ENCODE peak calls at places on chromosomes 2 and 18, in seven cellular contexts. J is kidney epithelial cell, N is astrocyte of the spinal cord, U is fibroblast of lung, W is thyroid gland, A is HFF-Myc, O is GM12865. T is an unnamed sample.

GRCh38 chr18:72091369-72091768 is 452.8 kb downstream of the CBLN2 start:
- DNase-seq in J (no peak), U (no peak), N (no peak), A (no peak), W (no peak), O (no peak), T (no peak)

GRCh38 chr2:144830543-144830942 is 310.6 kb upstream of the ZEB2 start:
- DNase-seq in W (no peak), N (no peak), J (no peak), O (no peak), A (no peak), U (no peak), T (peak)

GRCh38 chr2:191838526-191838925 is 8.4 kb downstream of the CAVIN2 start:
- DNase-seq in U (no peak), J (no peak), A (no peak), O (no peak), W (no peak), N (no peak), T (no peak)

GRCh38 chr2:106575955-106576354 is 88.8 kb downstream of the CD8B2 start:
- DNase-seq in N (peak), A (peak), O (no peak), J (peak), U (peak), W (peak), T (peak)

GRCh38 chr2:8525582-8526402 is 156.1 kb upstream of the ID2 start:
- DNase-seq in O (peak), J (peak), U (peak), W (peak), N (peak), A (no peak), T (no peak)

GRCh38 chr2:128581849-128582244 is 263.2 kb upstream of the HS6ST1 start:
- DNase-seq in W (no peak), O (no peak), A (no peak), U (no peak), J (no peak), N (no peak), T (no peak)

GRCh38 chr2:238024986-238025385 is 35.8 kb upstream of the SCLY start:
- DNase-seq in W (peak), O (no peak), A (peak), N (peak), J (no peak), U (peak), T (peak)

GRCh38 chr18:58407263-58407648 is 221.6 kb downstream of the ALPK2 start:
- DNase-seq in U (no peak), N (no peak), W (no peak), A (no peak), O (no peak), J (no peak), T (no peak)

GRCh38 chr2:238928520-238929241 is 80.8 kb downstream of the TWIST2 start:
- DNase-seq in O (no peak), A (no peak), N (no peak), J (no peak), U (no peak), W (no peak), T (no peak)

GRCh38 chr18:50203801-50204604 is 9.1 kb upstream of the MYO5B start:
- DNase-seq in J (no peak), O (peak), W (peak), N (peak), U (peak), A (no peak), T (no peak)

GRCh38 chr2:128868686-128869551 is 550.3 kb upstream of the HS6ST1 start:
- DNase-seq in O (no peak), U (no peak), A (no peak), N (peak), J (no peak), W (no peak), T (no peak)

GRCh38 chr2:134372141-134372540 is 118.3 kb downstream of the MGAT5 start:
- DNase-seq in N (peak), W (no peak), U (no peak), O (no peak), A (no peak), J (no peak), T (no peak)

GRCh38 chr2:11155326-11156059 is at the start of gene SLC66A3:
- DNase-seq in W (peak), J (peak), N (peak), A (peak), U (peak), O (peak), T (no peak)

GRCh38 chr2:119483395-119483753 is 40.9 kb downstream of the SCTR start:
- DNase-seq in W (no peak), A (no peak), J (no peak), U (no peak), N (no peak), O (no peak), T (no peak)
- H3K4me3 ChIP-seq in W (no peak), A (no peak), J (no peak), U (no peak), N (no peak), O (no peak), T (no peak)

DNA sequence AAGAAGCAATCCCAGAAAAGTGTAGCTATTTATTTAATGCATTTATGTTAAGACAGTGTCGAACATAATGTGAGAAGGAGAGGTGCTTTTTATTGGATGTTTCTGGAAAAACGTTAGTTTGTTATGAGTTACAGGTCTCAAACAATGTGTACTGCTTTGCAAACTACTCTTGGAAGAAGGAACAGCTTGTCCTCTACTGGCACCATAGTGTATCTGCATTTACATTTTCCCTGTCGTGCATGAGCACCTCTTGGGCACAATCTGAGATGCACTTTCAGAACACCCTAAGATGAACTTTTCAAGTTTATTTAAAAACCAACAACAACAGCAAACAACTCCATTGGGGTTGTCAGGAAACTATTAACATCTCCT is 22.8 kb downstream of the CCNYL1 start:
- DNase-seq in J (no peak), W (no peak), O (peak), U (peak), A (no peak), N (peak), T (no peak)
- TF ChIP-seq CTCF in J (peak), W (peak), O (peak), U (peak), A (peak), N (peak), T (peak)

GRCh38 chr2:172380436-172381274 is 46.7 kb upstream of the ITGA6 start:
- DNase-seq in W (peak), A (no peak), U (peak), J (no peak), O (no peak), N (peak), T (no peak)
- H3K4me3 ChIP-seq in W (no peak), A (no peak), U (no peak), J (no peak), O (no peak), N (no peak), T (no peak)

GRCh38 chr18:10442551-10442971 is 11.9 kb upstream of the APCDD1 start:
- DNase-seq in U (peak), O (no peak), A (no peak), J (no peak), W (no peak), N (no peak), T (no peak)
- TF ChIP-seq CTCF in U (peak), O (no peak), A (no peak), J (no peak), W (no peak), N (peak), T (peak)

GRCh38 chr2:216108967-216109921 is at the start of gene XRCC5:
- DNase-seq in O (peak), A (peak), N (peak), J (peak), W (peak), U (peak), T (peak)

GRCh38 chr2:216107320-216107719 is 1.8 kb upstream of the XRCC5 start:
- DNase-seq in J (no peak), A (no peak), W (no peak), N (no peak), O (no peak), U (no peak), T (no peak)

GRCh38 chr2:216107760-216108159 is 1.4 kb upstream of the XRCC5 start:
- DNase-seq in U (no peak), J (no peak), A (no peak), N (no peak), O (no peak), W (no peak), T (no peak)

GRCh38 chr2:216109962-216110614 is 940 bp downstream of the XRCC5 start:
- DNase-seq in J (no peak), A (no peak), U (peak), N (peak), W (no peak), O (peak), T (no peak)

DNA sequence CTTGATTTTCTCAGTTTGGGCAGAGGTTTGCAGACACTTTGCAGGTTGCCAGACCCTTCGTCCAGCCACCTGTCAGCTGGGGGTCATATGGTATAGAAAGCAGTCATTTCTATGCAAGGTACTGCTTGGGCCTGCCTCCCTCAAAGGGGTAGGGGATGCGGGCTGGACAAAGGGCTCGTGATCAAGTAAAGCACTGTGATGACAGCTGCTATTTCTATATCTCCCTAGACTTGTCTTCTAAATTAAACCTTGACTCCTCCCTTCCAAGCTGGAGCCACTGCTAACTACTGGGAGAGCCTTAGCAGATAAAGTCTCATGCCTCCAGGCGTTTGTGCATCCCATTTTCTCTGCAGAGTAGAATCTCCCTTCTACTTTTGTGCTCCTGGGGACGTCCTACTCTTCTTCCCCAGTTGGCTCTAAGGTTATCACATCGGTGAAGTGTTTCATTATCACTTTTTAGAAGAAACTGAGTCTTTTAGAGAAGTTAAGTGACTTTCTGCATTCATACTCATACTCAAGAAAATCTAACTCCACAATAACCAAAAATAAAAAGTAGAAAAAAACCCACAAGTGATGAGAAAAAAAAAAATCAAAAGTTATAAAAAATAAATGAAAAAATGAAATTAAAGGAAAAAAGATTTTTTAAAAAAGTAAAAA is 710 bp upstream of the XRCC5 start:
- DNase-seq in A (no peak), N (peak), J (no peak), O (no peak), U (no peak), W (no peak), T (no peak)
- H3K4me3 ChIP-seq in A (peak), N (peak), J (peak), O (peak), U (peak), W (no peak), T (peak)

DNA sequence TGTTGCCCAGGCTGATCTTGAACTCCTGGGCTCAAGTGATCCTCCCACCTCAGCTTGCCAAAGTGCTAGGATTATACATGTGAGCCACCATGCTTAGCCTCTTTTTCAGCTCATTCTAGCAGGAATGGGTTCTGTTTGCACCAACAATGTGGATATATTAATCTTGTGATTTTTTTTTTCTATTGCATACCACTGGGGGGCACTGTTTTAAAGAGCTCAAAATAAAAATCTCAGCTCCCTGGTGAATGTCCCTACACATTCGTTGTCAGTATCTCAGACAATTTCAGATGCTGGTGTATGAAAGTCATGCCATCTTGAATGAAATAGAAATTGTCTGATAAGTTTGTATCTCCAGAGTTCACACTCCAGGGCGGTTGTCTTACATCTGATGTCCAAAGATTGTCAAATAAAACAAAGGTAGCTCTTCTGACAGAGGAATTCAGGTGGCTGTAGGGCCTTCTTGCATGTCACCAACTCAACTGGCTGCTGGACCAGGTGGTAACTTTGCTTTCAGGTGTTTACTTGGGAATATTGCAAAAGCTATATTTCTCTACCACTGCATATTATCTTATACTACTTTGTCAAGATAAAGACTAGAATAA is 3.1 kb upstream of the MATN3 start:
- DNase-seq in W (no peak), A (peak), N (peak), U (peak), J (no peak), O (peak), T (no peak)
- TF ChIP-seq CTCF in W (peak), A (peak), N (peak), U (peak), J (peak), O (peak), T (peak)

GRCh38 chr2:181458881-181459280 is 1.7 kb downstream of the ITGA4 start:
- DNase-seq in O (no peak), A (no peak), J (no peak), U (no peak), W (no peak), N (no peak), T (no peak)
- H3K4me3 ChIP-seq in O (peak), A (peak), J (no peak), U (peak), W (no peak), N (peak), T (no peak)

GRCh38 chr2:163877316-163877715 is 141.5 kb upstream of the FIGN start:
- DNase-seq in N (peak), O (no peak), U (peak), J (peak), A (no peak), W (no peak), T (peak)

GRCh38 chr2:163884416-163884815 is 148.6 kb upstream of the FIGN start:
- DNase-seq in A (no peak), O (no peak), N (no peak), U (no peak), W (no peak), J (no peak), T (no peak)

DNA sequence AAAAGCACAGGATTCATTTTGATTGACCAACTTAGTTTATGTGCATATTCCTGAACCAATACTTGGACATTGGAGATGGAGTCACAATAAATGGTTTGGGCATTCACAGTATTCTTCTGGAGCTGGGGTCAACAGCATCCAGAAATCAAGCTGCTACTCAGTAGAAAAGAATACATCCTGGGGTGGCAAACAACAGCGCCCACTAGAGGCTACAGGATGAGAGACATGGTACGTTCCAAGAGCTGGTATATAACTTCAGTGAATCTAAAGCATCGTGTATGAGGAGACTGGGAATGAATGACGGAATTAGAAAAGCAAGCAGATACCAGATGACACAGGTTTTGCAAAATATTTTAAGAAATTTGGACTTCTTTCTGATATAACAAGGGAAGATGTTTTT is 142.9 kb upstream of the FIGN start:
- DNase-seq in A (peak), J (no peak), N (peak), O (peak), W (peak), U (peak), T (no peak)
- TF ChIP-seq CTCF in A (peak), J (peak), N (peak), O (peak), W (no peak), U (peak), T (peak)

DNA sequence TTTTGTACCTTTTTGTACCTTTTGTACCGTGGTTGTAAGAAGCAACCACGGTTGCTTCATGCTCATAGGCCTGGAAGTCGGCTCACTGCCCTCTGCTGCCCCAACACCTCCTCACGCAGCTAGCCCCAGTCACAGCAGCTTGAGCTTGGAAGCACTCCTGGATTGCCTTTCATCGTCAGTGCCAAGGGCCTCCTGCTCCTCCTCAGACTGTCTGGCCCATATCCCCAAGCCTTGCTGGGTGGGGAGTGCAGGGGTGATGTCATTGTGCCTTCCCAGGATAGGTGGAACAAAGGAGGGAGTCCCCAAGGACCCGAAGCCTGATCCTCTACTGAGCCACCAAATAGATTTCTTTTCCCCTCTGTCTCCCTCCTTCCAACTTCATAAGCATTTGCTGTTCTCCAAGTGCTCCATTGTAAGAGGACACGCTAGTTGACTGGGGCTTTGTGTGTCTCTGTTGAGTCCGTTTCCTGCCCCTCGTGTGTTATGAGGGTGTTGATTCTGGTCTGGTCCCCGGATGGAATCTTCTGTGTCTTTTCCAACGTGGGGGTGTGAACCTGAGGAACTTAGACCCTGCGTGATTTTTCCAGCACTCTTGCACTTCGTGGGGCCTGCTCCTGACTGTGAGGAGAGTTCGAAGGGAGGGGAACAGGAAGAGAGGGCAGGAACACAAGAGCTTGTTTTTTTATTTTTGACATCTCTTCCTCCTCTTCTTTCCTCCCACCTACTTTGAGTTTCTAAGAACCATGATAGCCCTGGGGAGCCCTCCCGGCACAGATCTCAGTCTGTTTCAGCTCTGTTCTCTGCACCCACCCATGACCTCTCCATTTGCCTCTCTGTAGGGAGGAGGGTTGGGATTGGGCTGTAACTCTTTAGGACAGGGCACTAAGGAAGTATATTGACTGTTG is 127.2 kb upstream of the EML6 start:
- DNase-seq in O (no peak), A (no peak), U (no peak), W (peak), J (no peak), N (no peak), T (no peak)
- H3K4me3 ChIP-seq in O (no peak), A (no peak), U (no peak), W (no peak), J (no peak), N (no peak), T (no peak)

DNA sequence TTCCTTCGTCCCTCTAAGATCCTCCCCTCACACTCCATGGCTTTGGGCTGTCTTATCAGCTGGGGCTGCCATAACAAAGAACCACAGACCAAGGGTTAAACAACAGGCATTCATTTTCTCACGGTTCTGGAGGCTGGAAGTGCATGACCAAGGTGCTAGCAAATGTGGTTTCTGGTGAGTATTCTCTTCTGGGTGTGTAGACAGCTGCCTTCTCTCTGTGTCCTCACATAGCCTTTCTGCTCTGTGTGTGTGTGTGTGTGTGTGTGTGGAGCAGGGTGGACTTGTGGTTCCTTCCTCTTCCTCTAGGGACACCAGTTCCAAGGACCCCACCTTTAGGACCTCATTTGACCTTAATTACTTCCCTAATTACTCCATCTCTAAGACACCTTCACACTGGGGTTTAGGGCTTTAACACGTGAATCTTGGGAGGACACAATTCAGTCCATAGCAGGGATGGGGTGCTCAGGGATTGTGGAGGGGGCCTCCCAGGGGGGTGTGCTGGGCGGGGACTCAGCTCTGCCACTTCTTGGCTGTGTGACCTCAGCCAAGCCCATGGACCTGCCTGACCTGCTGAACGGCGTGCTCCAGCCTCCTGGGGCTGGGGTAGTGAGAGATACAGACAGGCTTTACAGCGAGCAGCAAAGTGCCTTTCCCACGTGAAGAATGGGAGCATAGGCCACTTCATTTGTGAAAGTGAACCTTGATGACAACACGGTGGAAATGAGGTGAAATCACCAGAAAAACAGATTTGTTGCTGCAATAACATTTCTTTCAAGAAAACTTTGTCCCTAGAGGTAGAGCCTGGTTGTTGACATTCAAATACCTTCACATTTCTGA is 38.1 kb downstream of the ACKR3 start:
- DNase-seq in N (peak), A (peak), U (peak), J (no peak), W (peak), O (peak), T (no peak)
- TF ChIP-seq CTCF in N (peak), A (peak), U (no peak), J (no peak), W (no peak), O (no peak), T (no peak)